ENCODE peak calls at places on chromosomes 11 and 22, in eight cellular contexts. C is fibroblast of pulmonary artery, U is GM12865, M is HL-60, B is retinal pigment epithelial cell, F is astrocyte of the spinal cord, W is astrocyte of the cerebellum, L is lower leg skin. R is an unnamed sample.

GRCh38 chr22:25775501-25775900 is 33.5 kb downstream of the MYO18B start:
- DNase-seq in W (no peak), L (no peak), F (peak), B (no peak), U (no peak), C (no peak), M (no peak), R (no peak)

GRCh38 chr22:20173246-20173645 is 22.4 kb upstream of the CCDC188 start:
- DNase-seq in F (no peak), U (no peak), L (no peak), W (no peak), B (no peak), M (no peak), C (no peak), R (no peak)

GRCh38 chr11:118918128-118918685 is 7.5 kb downstream of the BCL9L start:
- DNase-seq in F (peak), C (peak), U (no peak), M (no peak), L (peak), W (peak), B (no peak), R (no peak)

GRCh38 chr11:98862169-98862568 is 158.6 kb upstream of the CNTN5 start:
- DNase-seq in L (no peak), C (no peak), W (no peak), F (no peak), M (no peak), B (no peak), U (peak), R (no peak)

GRCh38 chr11:43920598-43921419 is 21.6 kb upstream of the C11orf96 start:
- DNase-seq in U (no peak), L (peak), B (peak), W (peak), M (peak), C (peak), F (peak), R (peak)

GRCh38 chr11:120236169-120237107 is 3.5 kb upstream of the POU2F3 start:
- DNase-seq in B (no peak), U (peak), L (no peak), W (no peak), C (peak), M (no peak), F (peak), R (no peak)

GRCh38 chr22:24938741-24939341 is 7.7 kb downstream of the LHFPL7 start:
- DNase-seq in C (peak), W (peak), F (peak), U (peak), B (no peak), L (no peak), M (peak), R (no peak)

GRCh38 chr22:39920134-39920743 is 19.4 kb downstream of the GRAP2 start:
- DNase-seq in M (no peak), W (no peak), L (no peak), B (no peak), F (no peak), U (no peak), C (no peak), R (no peak)

GRCh38 chr22:35838849-35839646 is 121.4 kb downstream of the APOL5 start:
- DNase-seq in L (no peak), M (no peak), C (peak), U (peak), B (no peak), F (peak), W (peak), R (peak)

GRCh38 chr22:47623056-47623739 is 860.7 kb downstream of the TBC1D22A start:
- DNase-seq in U (no peak), W (no peak), L (no peak), F (no peak), M (no peak), B (no peak), C (no peak), R (no peak)

GRCh38 chr11:86060544-86060943 is 8.3 kb downstream of the PICALM start:
- DNase-seq in C (no peak), F (no peak), U (no peak), L (no peak), W (no peak), B (no peak), M (no peak), R (no peak)

GRCh38 chr11:61650781-61651571 is 29.2 kb upstream of the DAGLA start:
- DNase-seq in B (no peak), W (no peak), U (no peak), C (no peak), F (no peak), M (no peak), L (no peak), R (no peak)

GRCh38 chr11:67117667-67118058 is 1.4 kb upstream of the KDM2A start:
- DNase-seq in M (no peak), U (peak), B (no peak), F (no peak), W (no peak), C (no peak), L (peak), R (no peak)

GRCh38 chr11:62933775-62934495 is 12.8 kb upstream of the CHRM1 start:
- DNase-seq in F (no peak), B (no peak), W (no peak), M (no peak), C (no peak), L (no peak), U (no peak), R (no peak)

GRCh38 chr11:83573097-83573496 is 286.9 kb upstream of the CCDC90B start:
- DNase-seq in U (no peak), L (no peak), F (no peak), C (peak), B (peak), M (no peak), W (no peak), R (peak)

GRCh38 chr22:20494978-20495860 is at the start of gene KLHL22:
- DNase-seq in F (peak), B (no peak), M (peak), L (no peak), W (no peak), U (peak), C (no peak), R (no peak)

GRCh38 chr11:74084796-74085541 is 76.1 kb upstream of the UCP3 start:
- DNase-seq in B (no peak), L (no peak), F (peak), C (peak), U (no peak), M (no peak), W (no peak), R (no peak)

GRCh38 chr22:39279170-39279850 is 34.5 kb upstream of the PDGFB start:
- DNase-seq in C (no peak), F (no peak), L (no peak), B (no peak), M (no peak), W (no peak), U (no peak), R (no peak)

GRCh38 chr11:78493413-78493975 is 75.9 kb upstream of the GAB2 start:
- DNase-seq in W (no peak), F (no peak), U (no peak), L (no peak), C (no peak), B (no peak), M (no peak), R (no peak)

GRCh38 chr11:61532136-61533038 is 23.8 kb downstream of the LRRC10B start:
- DNase-seq in L (no peak), W (no peak), F (no peak), B (no peak), M (peak), U (peak), C (peak), R (no peak)

GRCh38 chr11:77035580-77035979 is 1.4 kb downstream of the B3GNT6 start:
- DNase-seq in W (no peak), B (no peak), M (no peak), F (no peak), C (no peak), U (no peak), L (no peak), R (no peak)

GRCh38 chr11:15185021-15185420 is 70.3 kb downstream of the INSC start:
- DNase-seq in U (no peak), W (no peak), C (no peak), B (no peak), L (no peak), F (no peak), M (no peak), R (no peak)

GRCh38 chr22:17566776-17567175 is 3.5 kb downstream of the SLC25A18 start:
- DNase-seq in C (no peak), F (no peak), L (no peak), U (no peak), M (no peak), B (no peak), W (no peak), R (no peak)

GRCh38 chr11:36110698-36111410 is 167.0 kb downstream of the LDLRAD3 start:
- DNase-seq in U (no peak), C (no peak), L (no peak), F (no peak), M (no peak), B (no peak), W (no peak), R (no peak)

GRCh38 chr22:50620861-50621490 is 7.0 kb downstream of the ARSA start:
- DNase-seq in M (peak), F (peak), L (no peak), W (no peak), B (no peak), C (no peak), U (peak), R (no peak)

GRCh38 chr11:76752321-76753175 is 30.6 kb upstream of the TSKU start:
- DNase-seq in B (no peak), U (no peak), L (peak), F (peak), M (no peak), C (peak), W (no peak), R (no peak)

GRCh38 chr11:80727315-80727714 is 1286.5 kb upstream of the TENM4 start:
- DNase-seq in F (no peak), M (no peak), C (peak), U (peak), L (no peak), W (peak), B (no peak), R (no peak)

GRCh38 chr11:77067776-77068460 is 1.1 kb downstream of the CAPN5 start:
- DNase-seq in U (no peak), F (no peak), C (no peak), W (no peak), L (no peak), M (no peak), B (no peak), R (no peak)

GRCh38 chr11:69361466-69361865 is 67.5 kb downstream of the MYEOV start:
- DNase-seq in B (no peak), U (no peak), F (no peak), L (peak), W (no peak), M (no peak), C (no peak), R (no peak)

GRCh38 chr11:12377824-12378593 is 638 bp downstream of the PARVA start:
- DNase-seq in C (peak), U (no peak), M (no peak), B (peak), L (peak), F (peak), W (no peak), R (peak)

GRCh38 chr22:50318356-50318697 is 8.5 kb downstream of the DENND6B start:
- DNase-seq in L (no peak), M (no peak), F (no peak), U (no peak), B (no peak), C (no peak), W (no peak), R (no peak)

GRCh38 chr11:58334708-58335107 is 24.2 kb downstream of the OR5B17 start:
- DNase-seq in M (no peak), L (no peak), W (peak), B (peak), C (peak), F (peak), U (no peak), R (peak)

GRCh38 chr11:70397983-70398833 is at the start of gene CTTN:
- DNase-seq in U (peak), F (peak), W (peak), L (peak), B (no peak), C (peak), M (peak), R (no peak)

GRCh38 chr11:34647131-34647530 is 26.2 kb downstream of the EHF start:
- DNase-seq in U (no peak), C (no peak), L (no peak), B (no peak), F (no peak), M (no peak), W (no peak), R (no peak)

GRCh38 chr11:103928040-103928555 is 108.3 kb upstream of the DDI1 start:
- DNase-seq in W (no peak), C (no peak), F (no peak), B (no peak), L (no peak), M (no peak), U (no peak), R (no peak)

GRCh38 chr11:103929168-103929903 is 107.1 kb upstream of the DDI1 start:
- DNase-seq in W (no peak), B (no peak), M (no peak), C (no peak), L (no peak), F (no peak), U (peak), R (no peak)

GRCh38 chr11:103926990-103927389 is 109.5 kb upstream of the DDI1 start:
- DNase-seq in F (no peak), M (no peak), W (no peak), L (no peak), U (no peak), B (no peak), C (no peak), R (no peak)

GRCh38 chr11:103924166-103925013 is 112.0 kb upstream of the DDI1 start:
- DNase-seq in B (no peak), W (no peak), C (no peak), U (no peak), L (no peak), M (no peak), F (peak), R (no peak)

GRCh38 chr11:103927535-103927934 is 108.9 kb upstream of the DDI1 start:
- DNase-seq in F (peak), M (no peak), U (peak), W (no peak), B (no peak), C (peak), L (no peak), R (no peak)
- TF ChIP-seq CTCF in F (peak), M (peak), U (peak), W (peak), B (peak), C (peak), L (no peak), R (peak)

DNA sequence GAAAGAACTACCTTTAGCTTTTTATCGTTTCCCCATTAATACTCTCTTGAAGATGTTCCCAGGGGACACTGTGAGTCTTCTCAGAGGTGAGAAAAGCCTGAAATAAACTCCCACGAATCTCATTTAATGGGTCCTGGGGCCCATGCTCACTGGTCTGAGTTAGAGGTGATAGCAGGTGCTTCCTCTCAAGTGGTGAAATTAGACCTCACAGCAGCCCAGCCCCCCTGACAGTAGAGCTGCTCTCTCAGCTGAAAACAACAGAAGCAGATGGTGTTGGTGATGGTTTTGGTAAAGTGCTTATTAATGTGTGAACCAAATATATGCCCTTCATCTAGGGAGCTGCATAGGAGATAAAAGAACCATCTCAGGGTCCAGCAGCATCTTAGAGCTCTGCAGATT is 76.8 kb upstream of the VPREB1 start:
- DNase-seq in L (no peak), U (peak), W (no peak), C (no peak), M (no peak), F (no peak), B (no peak), R (no peak)
- H3K4me3 ChIP-seq in L (no peak), U (peak), W (no peak), C (no peak), M (no peak), F (no peak), B (no peak), R (no peak)

GRCh38 chr22:27317156-27317555 is 484.4 kb downstream of the MN1 start:
- DNase-seq in B (no peak), U (no peak), C (peak), M (no peak), F (no peak), W (no peak), L (no peak), R (no peak)
- TF ChIP-seq CTCF in B (peak), U (no peak), C (peak), M (no peak), F (peak), W (no peak), L (no peak), R (no peak)

GRCh38 chr11:3901249-3902025 is 46.0 kb downstream of the STIM1 start:
- DNase-seq in M (no peak), L (no peak), U (no peak), C (no peak), F (no peak), B (no peak), W (no peak), R (no peak)
- H3K4me3 ChIP-seq in M (no peak), L (no peak), U (no peak), C (no peak), F (no peak), B (no peak), W (no peak), R (no peak)

DNA sequence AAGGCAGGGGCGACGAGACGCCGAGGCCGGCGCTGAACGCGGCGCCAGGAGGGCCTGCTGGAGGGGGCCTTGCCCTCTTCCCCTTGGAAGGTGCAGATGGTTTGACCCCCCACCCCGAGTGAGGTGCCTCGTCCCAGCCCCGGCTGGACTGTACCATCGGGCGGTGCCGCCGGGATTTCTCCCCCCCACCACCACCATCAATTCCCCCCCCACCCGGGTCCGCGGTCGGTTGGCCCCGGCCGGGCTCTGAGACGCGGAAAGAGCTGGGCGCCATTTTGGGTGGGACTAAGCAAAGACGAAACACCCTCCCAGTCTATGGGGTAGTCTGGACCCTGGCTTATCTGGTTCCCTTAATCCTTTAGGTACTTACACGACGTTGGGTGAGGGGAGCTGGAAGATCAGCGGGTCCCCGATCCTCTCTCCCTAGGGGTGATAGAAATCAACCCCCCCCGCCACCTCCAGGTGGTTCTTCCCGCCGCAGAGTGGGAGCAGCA is at the start of gene PRDM10:
- DNase-seq in F (peak), C (peak), U (peak), B (peak), L (peak), M (peak), W (peak), R (peak)
- TF ChIP-seq CTCF in F (no peak), C (no peak), U (no peak), B (no peak), L (no peak), M (no peak), W (no peak), R (no peak)

GRCh38 chr11:111983187-111983986 is 41.8 kb upstream of the DLAT start:
- DNase-seq in U (no peak), W (no peak), L (no peak), M (no peak), C (no peak), F (peak), B (peak), R (no peak)
- H3K4me3 ChIP-seq in U (no peak), W (no peak), L (no peak), M (no peak), C (no peak), F (no peak), B (no peak), R (no peak)

DNA sequence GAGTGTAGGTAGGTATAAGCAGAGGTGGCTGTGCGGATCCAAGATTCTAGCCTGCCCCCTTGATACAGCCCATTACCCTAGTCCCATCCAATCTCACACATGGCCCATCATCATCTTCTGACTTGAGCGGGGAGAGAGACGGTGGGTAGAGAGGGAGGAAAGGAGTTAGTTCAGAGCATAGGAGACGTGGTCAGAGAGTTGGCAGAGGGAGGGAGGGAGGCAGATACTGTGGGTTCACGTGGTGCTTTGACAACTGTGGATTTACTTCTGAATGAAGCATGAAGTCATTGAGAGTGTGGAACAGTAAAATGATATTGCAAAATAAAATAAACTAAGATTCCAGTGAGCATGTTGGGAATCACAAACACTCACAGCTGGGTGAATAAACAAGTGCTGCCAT is 31.4 kb upstream of the VPREB1 start:
- DNase-seq in L (no peak), U (no peak), C (no peak), M (no peak), F (no peak), B (no peak), W (no peak), R (no peak)
- TF ChIP-seq CTCF in L (no peak), U (no peak), C (no peak), M (no peak), F (no peak), B (no peak), W (no peak), R (no peak)

GRCh38 chr11:59503276-59503675 is at the start of gene OR4D11:
- DNase-seq in U (no peak), B (no peak), L (no peak), C (no peak), W (no peak), F (no peak), M (no peak), R (no peak)
- H3K4me3 ChIP-seq in U (no peak), B (no peak), L (no peak), C (no peak), W (no peak), F (no peak), M (no peak), R (no peak)

GRCh38 chr11:132300283-132300682 is 929.9 kb downstream of the NTM start:
- DNase-seq in W (no peak), U (peak), C (no peak), M (peak), L (no peak), F (no peak), B (no peak), R (no peak)
- TF ChIP-seq CTCF in W (peak), U (peak), C (peak), M (no peak), L (no peak), F (peak), B (peak), R (peak)